ENCODE peak calls at places on chromosomes 5 and 9, in five cellular contexts. One of them, this sample, is unnamed.

GRCh38 chr5:14929293-14930065 is 57.9 kb upstream of the ANKH start:
- DNase-seq in T follicular helper cell: no peak
- DNase-seq in bronchial epithelial cell: no peak
- DNase-seq in mucosa of gallbladder: no peak
- DNase-seq in progenitor cell of endocrine pancreas: no peak
- DNase-seq in this sample: no peak

GRCh38 chr5:88172847-88173758 is 95.5 kb downstream of the TMEM161B start:
- DNase-seq in T follicular helper cell: no peak
- DNase-seq in bronchial epithelial cell: no peak
- DNase-seq in mucosa of gallbladder: peak
- DNase-seq in progenitor cell of endocrine pancreas: no peak
- DNase-seq in this sample: no peak

GRCh38 chr9:116267021-116267420 is 113.4 kb downstream of the PAPPA start:
- DNase-seq in T follicular helper cell: no peak
- DNase-seq in bronchial epithelial cell: peak
- DNase-seq in mucosa of gallbladder: no peak
- DNase-seq in progenitor cell of endocrine pancreas: no peak
- DNase-seq in this sample: no peak

GRCh38 chr9:70318002-70318401 is 59.2 kb downstream of the SMC5 start:
- DNase-seq in T follicular helper cell: no peak
- DNase-seq in bronchial epithelial cell: no peak
- DNase-seq in mucosa of gallbladder: no peak
- DNase-seq in progenitor cell of endocrine pancreas: no peak
- DNase-seq in this sample: no peak

GRCh38 chr5:1502046-1502736 is 21.6 kb downstream of the LPCAT1 start:
- DNase-seq in T follicular helper cell: peak
- DNase-seq in bronchial epithelial cell: no peak
- DNase-seq in mucosa of gallbladder: peak
- DNase-seq in progenitor cell of endocrine pancreas: no peak
- DNase-seq in this sample: no peak

GRCh38 chr5:178108966-178109365 is 4.4 kb upstream of the N4BP3 start:
- DNase-seq in T follicular helper cell: no peak
- DNase-seq in bronchial epithelial cell: no peak
- DNase-seq in mucosa of gallbladder: no peak
- DNase-seq in progenitor cell of endocrine pancreas: no peak
- DNase-seq in this sample: no peak

GRCh38 chr9:123091459-123091858 is 58.0 kb downstream of the GPR21 start:
- DNase-seq in T follicular helper cell: no peak
- DNase-seq in bronchial epithelial cell: no peak
- DNase-seq in mucosa of gallbladder: no peak
- DNase-seq in progenitor cell of endocrine pancreas: no peak
- DNase-seq in this sample: no peak

GRCh38 chr5:124644138-124644537 is 102.3 kb downstream of the ZNF608 start:
- DNase-seq in T follicular helper cell: no peak
- DNase-seq in bronchial epithelial cell: peak
- DNase-seq in mucosa of gallbladder: no peak
- DNase-seq in progenitor cell of endocrine pancreas: no peak
- DNase-seq in this sample: no peak

GRCh38 chr5:126926152-126926551 is 104.2 kb downstream of the MARCHF3 start:
- DNase-seq in T follicular helper cell: no peak
- DNase-seq in bronchial epithelial cell: no peak
- DNase-seq in mucosa of gallbladder: no peak
- DNase-seq in progenitor cell of endocrine pancreas: no peak
- DNase-seq in this sample: no peak

GRCh38 chr9:131776036-131776435 is 36.2 kb upstream of the RAPGEF1 start:
- DNase-seq in T follicular helper cell: no peak
- DNase-seq in bronchial epithelial cell: no peak
- DNase-seq in mucosa of gallbladder: no peak
- DNase-seq in progenitor cell of endocrine pancreas: no peak
- DNase-seq in this sample: no peak

GRCh38 chr9:8486095-8486494 is 686.5 kb upstream of the DMAC1 start:
- DNase-seq in T follicular helper cell: no peak
- DNase-seq in bronchial epithelial cell: peak
- DNase-seq in mucosa of gallbladder: peak
- DNase-seq in progenitor cell of endocrine pancreas: no peak
- DNase-seq in this sample: peak

GRCh38 chr5:150441813-150442698 is 7.5 kb downstream of the RPS14 start:
- DNase-seq in T follicular helper cell: no peak
- DNase-seq in bronchial epithelial cell: no peak
- DNase-seq in mucosa of gallbladder: no peak
- DNase-seq in progenitor cell of endocrine pancreas: no peak
- DNase-seq in this sample: no peak

GRCh38 chr9:78539904-78540303 is 243.0 kb downstream of the PSAT1 start:
- DNase-seq in T follicular helper cell: no peak
- DNase-seq in bronchial epithelial cell: no peak
- DNase-seq in mucosa of gallbladder: no peak
- DNase-seq in progenitor cell of endocrine pancreas: no peak
- DNase-seq in this sample: peak

GRCh38 chr5:17951392-17952169 is 317.3 kb downstream of the TAF11L14 start:
- DNase-seq in T follicular helper cell: no peak
- DNase-seq in bronchial epithelial cell: peak
- DNase-seq in mucosa of gallbladder: no peak
- DNase-seq in progenitor cell of endocrine pancreas: no peak
- DNase-seq in this sample: peak

GRCh38 chr5:134139891-134140469 is 25.5 kb downstream of the TCF7 start:
- DNase-seq in T follicular helper cell: no peak
- DNase-seq in bronchial epithelial cell: no peak
- DNase-seq in mucosa of gallbladder: no peak
- DNase-seq in progenitor cell of endocrine pancreas: no peak
- DNase-seq in this sample: no peak

GRCh38 chr5:100232730-100233129 is 302.4 kb upstream of the FAM174A start:
- DNase-seq in T follicular helper cell: no peak
- DNase-seq in bronchial epithelial cell: no peak
- DNase-seq in mucosa of gallbladder: no peak
- DNase-seq in progenitor cell of endocrine pancreas: no peak
- DNase-seq in this sample: no peak

GRCh38 chr9:135474915-135475314 is 4.7 kb upstream of the PPP1R26 start:
- DNase-seq in T follicular helper cell: no peak
- DNase-seq in bronchial epithelial cell: no peak
- DNase-seq in mucosa of gallbladder: no peak
- DNase-seq in progenitor cell of endocrine pancreas: peak
- DNase-seq in this sample: no peak

GRCh38 chr5:72815580-72816296 is 723 bp upstream of the TNPO1 start:
- DNase-seq in T follicular helper cell: no peak
- DNase-seq in bronchial epithelial cell: peak
- DNase-seq in mucosa of gallbladder: no peak
- DNase-seq in progenitor cell of endocrine pancreas: no peak
- DNase-seq in this sample: peak

GRCh38 chr5:43066231-43066798 is 26.2 kb upstream of the ANXA2R start:
- DNase-seq in T follicular helper cell: peak
- DNase-seq in bronchial epithelial cell: peak
- DNase-seq in mucosa of gallbladder: peak
- DNase-seq in progenitor cell of endocrine pancreas: peak
- DNase-seq in this sample: peak

GRCh38 chr5:55234171-55234700 is 828 bp upstream of the CCNO start:
- DNase-seq in T follicular helper cell: no peak
- DNase-seq in bronchial epithelial cell: peak
- DNase-seq in mucosa of gallbladder: peak
- DNase-seq in progenitor cell of endocrine pancreas: no peak
- DNase-seq in this sample: no peak

GRCh38 chr5:140005145-140005591 is 37.9 kb downstream of the NRG2 start:
- DNase-seq in T follicular helper cell: no peak
- DNase-seq in bronchial epithelial cell: no peak
- DNase-seq in mucosa of gallbladder: no peak
- DNase-seq in progenitor cell of endocrine pancreas: no peak
- DNase-seq in this sample: no peak

This sample was measured in COR-L47.